ENCODE peak calls at places on chromosomes 5 and 9, in eight cellular contexts. A is Peyer's patch, S is stomach, F is NB4, W is A549, C is heart left ventricle, B is H54, M is transverse colon. L is an unnamed sample.

GRCh38 chr9:135902655-135903357 is 4.5 kb downstream of the CAMSAP1 start:
- DNase-seq in A (no peak), M (no peak), S (no peak), B (no peak), F (no peak), C (no peak), W (no peak), L (no peak)

GRCh38 chr5:62371409-62371808 is 32.3 kb downstream of the DIMT1 start:
- DNase-seq in C (no peak), B (no peak), A (no peak), W (no peak), S (no peak), M (no peak), F (no peak), L (no peak)

GRCh38 chr9:137969008-137969407 is 91.4 kb downstream of the CACNA1B start:
- DNase-seq in M (no peak), F (no peak), W (no peak), A (peak; percentile 26), C (no peak), B (no peak), S (peak; percentile 20), L (no peak)

GRCh38 chr9:36486454-36486932 is 86.2 kb upstream of the MELK start:
- DNase-seq in S (no peak), M (peak; percentile 15), F (no peak), W (no peak), C (no peak), A (no peak), B (no peak), L (no peak)

GRCh38 chr5:14156611-14157493 is 13.7 kb downstream of the TRIO start:
- DNase-seq in W (peak; percentile 70), C (no peak), M (no peak), A (no peak), F (peak; percentile 87), B (peak; percentile 61), S (no peak), L (peak; percentile 34)

GRCh38 chr5:16787278-16787677 is 148.8 kb downstream of the MYO10 start:
- DNase-seq in B (no peak), S (peak; percentile 42), C (no peak), W (no peak), F (no peak), M (no peak), A (no peak), L (no peak)

GRCh38 chr5:118937393-118938061 is 50.8 kb downstream of the DTWD2 start:
- DNase-seq in W (no peak), B (no peak), A (no peak), F (no peak), C (no peak), S (no peak), M (no peak), L (peak; percentile 43)

GRCh38 chr5:145946112-145946861 is 9.9 kb downstream of the SH3RF2 start:
- DNase-seq in W (peak; percentile 41), B (peak; percentile 42), S (no peak), A (no peak), C (peak; percentile 37), M (no peak), F (peak; percentile 83), L (peak; percentile 77)

GRCh38 chr9:91197232-91198181 is 164.2 kb downstream of the AUH start:
- DNase-seq in A (peak; percentile 92), M (peak; percentile 85), S (peak; percentile 86), F (peak; percentile 90), C (peak; percentile 74), W (peak; percentile 88), B (no peak), L (peak; percentile 99)

GRCh38 chr9:104774831-104775573 is 11.1 kb downstream of the NIPSNAP3B start:
- DNase-seq in W (no peak), B (no peak), M (no peak), C (peak; percentile 46), A (no peak), S (no peak), F (peak; percentile 87), L (no peak)

GRCh38 chr9:34520505-34521385 is 2.0 kb downstream of the ENHO start:
- DNase-seq in W (no peak), M (no peak), A (no peak), S (no peak), B (no peak), F (peak; percentile 48), C (no peak), L (no peak)

GRCh38 chr5:91176288-91177016 is 206.7 kb downstream of the ARRDC3 start:
- DNase-seq in S (no peak), M (no peak), B (no peak), A (no peak), C (no peak), W (no peak), F (no peak), L (no peak)

GRCh38 chr9:92266486-92266885 is 27.0 kb downstream of the IARS1 start:
- DNase-seq in M (no peak), W (no peak), F (no peak), B (no peak), A (no peak), S (no peak), C (no peak), L (no peak)

DNA sequence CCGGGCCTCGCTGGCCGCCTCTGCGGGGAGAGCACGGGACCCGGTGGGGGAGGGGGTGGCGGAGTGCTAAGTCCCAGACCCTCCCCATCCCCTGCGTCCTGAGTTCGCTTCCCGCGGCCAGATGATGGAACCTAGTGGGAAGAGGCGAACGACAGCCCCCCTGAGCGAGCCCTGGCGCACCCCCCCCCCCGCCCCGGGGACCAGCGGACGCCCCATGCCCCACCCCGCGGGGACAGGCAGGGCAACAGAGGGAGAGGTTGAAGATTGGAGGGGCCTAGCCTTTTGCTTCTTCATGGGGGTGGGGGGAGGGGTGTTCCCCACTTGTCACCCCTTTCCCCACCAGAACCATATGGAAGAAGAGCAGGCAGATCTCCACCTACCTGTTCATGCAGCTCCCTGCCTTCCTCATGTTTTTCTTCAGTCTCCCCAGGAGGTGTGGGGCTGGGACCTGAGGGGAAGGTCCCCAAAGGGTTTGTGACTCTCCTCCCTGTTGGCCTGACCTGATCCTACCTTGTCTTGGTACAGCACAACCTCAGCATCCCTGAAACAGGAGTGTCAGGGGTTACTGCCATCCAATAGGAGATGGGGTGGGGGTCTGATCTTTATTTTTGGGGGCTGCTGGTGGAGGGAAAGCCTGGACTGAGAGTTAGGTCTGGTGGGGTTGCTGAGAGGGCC is 482 bp downstream of the FAM53C start:
- DNase-seq in C (no peak), S (no peak), A (no peak), M (no peak), B (no peak), F (no peak), W (no peak), L (no peak)
- TF ChIP-seq POLR2A in C (no peak), S (no peak), A (no peak), M (no peak), B (no peak), F (no peak), W (no peak), L (no peak)

GRCh38 chr9:131678499-131679111 is 61.3 kb downstream of the RAPGEF1 start:
- DNase-seq in M (peak; percentile 78), S (peak; percentile 68), C (peak; percentile 91), F (peak; percentile 95), B (peak; percentile 44), W (peak; percentile 92), A (peak; percentile 95), L (peak; percentile 56)
- TF ChIP-seq POLR2A in M (peak; percentile 50), S (no peak), C (no peak), F (no peak), B (no peak), W (no peak), A (no peak), L (no peak)

GRCh38 chr9:72363226-72363625 is 1.8 kb downstream of the ZFAND5 start:
- DNase-seq in M (no peak), B (no peak), S (no peak), W (no peak), C (no peak), F (no peak), A (no peak), L (no peak)

GRCh38 chr9:72363908-72364678 is 915 bp downstream of the ZFAND5 start:
- DNase-seq in B (peak; percentile 44), F (peak; percentile 69), A (peak; percentile 85), W (no peak), S (peak; percentile 68), C (peak; percentile 86), M (peak; percentile 62), L (peak; percentile 20)

GRCh38 chr9:72364679-72365524 is at the start of gene ZFAND5:
- DNase-seq in B (peak; percentile 99), M (peak; percentile 98), F (peak; percentile 93), S (peak; percentile 99), C (peak; percentile 100), A (peak; percentile 99), W (peak; percentile 94), L (peak; percentile 89)

GRCh38 chr9:72362680-72363139 is 2.3 kb downstream of the ZFAND5 start:
- DNase-seq in A (peak; percentile 74), F (peak; percentile 66), S (peak; percentile 57), C (peak; percentile 75), M (peak; percentile 59), B (no peak), W (peak; percentile 50), L (peak; percentile 75)

DNA sequence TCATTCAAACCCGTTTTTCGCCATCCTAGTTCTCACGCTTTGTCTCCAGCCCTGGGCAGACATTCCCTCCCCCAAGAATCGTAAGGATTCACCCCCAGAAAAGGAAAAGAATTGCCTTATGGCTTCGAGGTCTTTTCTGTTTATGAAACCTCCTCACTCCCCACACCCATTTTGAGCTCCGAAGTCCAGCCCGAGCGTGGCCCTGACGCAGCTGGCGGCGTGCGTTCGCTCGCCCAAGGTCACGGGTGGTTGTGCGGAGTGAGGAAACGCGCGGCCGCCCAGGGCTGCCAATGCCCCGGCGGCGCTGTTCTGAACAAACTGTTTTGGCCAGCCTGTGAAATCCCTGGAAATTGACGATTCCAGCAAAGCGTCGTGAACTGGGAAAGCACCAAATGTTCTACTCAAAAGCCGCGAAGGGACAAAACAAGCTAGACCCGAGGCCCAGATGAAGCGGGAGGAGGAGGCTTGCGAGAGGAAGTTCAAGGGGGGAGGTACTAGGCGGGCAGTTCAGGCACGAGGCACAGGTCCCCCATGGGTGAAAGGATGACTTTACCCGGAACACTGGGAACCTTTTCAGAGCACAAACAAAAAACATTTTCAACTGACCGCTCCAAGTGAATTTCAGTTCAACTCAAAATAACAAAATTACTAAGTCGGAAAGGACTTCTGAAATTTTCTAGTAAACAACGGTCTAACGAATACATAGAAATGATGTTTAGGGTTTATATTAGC is 683 bp upstream of the ZFAND5 start:
- DNase-seq in S (peak; percentile 85), C (peak; percentile 91), B (peak; percentile 81), W (peak; percentile 81), F (peak; percentile 80), M (peak; percentile 87), A (peak; percentile 92), L (peak; percentile 70)
- TF ChIP-seq POLR2A in S (no peak), C (no peak), B (peak; percentile 61), W (no peak), F (no peak), M (no peak), A (no peak), L (no peak)

DNA sequence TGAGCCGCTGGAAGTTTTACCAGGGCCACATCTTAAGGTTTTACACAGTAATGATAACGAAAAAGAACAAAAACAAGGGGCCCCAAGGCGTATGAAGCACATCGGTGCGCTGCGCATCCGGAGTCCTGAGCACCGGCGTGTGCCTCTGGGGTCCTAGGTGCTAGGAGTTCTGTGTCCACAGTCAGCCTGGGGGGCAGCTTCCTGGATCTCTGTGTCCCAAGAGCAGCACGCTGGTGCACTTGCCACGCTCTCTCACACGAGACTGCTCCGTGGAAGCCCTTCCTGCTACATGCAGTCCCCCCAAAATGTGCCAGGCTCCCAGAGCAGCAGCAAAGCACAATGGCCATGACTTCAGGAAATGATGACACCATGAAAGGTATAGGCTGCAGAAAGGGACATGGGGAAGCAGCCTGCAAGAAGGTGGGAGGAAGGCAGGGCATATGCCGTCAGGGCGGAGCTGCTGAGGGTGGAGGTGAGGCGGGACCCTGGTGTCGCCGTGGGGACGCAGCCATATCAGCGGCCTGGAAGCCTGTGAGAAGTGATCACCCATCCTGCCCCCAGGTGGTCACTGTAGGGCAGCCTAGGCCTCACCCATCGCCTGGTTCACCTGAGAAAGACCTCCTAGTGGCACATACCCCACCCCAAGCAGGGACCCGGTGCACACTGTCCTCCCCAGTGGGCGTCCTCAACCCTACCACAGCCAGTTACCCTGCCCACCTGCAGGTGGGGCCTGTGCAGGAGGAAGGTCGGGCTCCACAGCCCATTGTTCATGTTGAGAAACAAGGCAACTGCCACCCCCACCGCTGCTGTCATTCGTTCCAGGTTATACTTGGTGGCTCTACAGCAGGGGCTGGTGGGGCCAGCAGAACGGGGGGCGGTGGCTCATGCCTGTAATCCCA is 23.6 kb upstream of the SLC6A3 start:
- DNase-seq in S (no peak), A (peak; percentile 45), B (no peak), M (no peak), F (no peak), W (no peak), C (peak; percentile 17), L (no peak)
- TF ChIP-seq POLR2A in S (no peak), A (no peak), B (no peak), M (no peak), F (no peak), W (no peak), C (no peak), L (no peak)